ENCODE peak calls at places on chromosome 1, in four cellular contexts. W is Calu3; D is suprapubic skin; L is CD8-positive, alpha-beta T cell. R is an unnamed sample.
A peak's percentile ranks its signal among the peaks of the same experiment; 100 is the strongest.

GRCh38 chr1:239262538-239262937 is 123.8 kb upstream of the CHRM3 start:
- DNase-seq in W (no peak), D (no peak), L (no peak), R (no peak)

GRCh38 chr1:97160796-97161195 is 439.2 kb downstream of the PTBP2 start:
- DNase-seq in W (no peak), D (no peak), L (no peak), R (no peak)

GRCh38 chr1:225851810-225852209 is 30.4 kb downstream of the TMEM63A start:
- DNase-seq in W (no peak), D (no peak), L (no peak), R (no peak)

GRCh38 chr1:216793303-216793702 is 70.1 kb upstream of the ESRRG start:
- DNase-seq in W (no peak), D (no peak), L (no peak), R (no peak)

GRCh38 chr1:11712285-11712684 is 20.8 kb downstream of the DRAXIN start:
- DNase-seq in W (no peak), D (no peak), L (no peak), R (no peak)

GRCh38 chr1:19613075-19613748 is 30.9 kb upstream of the NBL1 start:
- DNase-seq in W (no peak), D (no peak), L (no peak), R (no peak)

GRCh38 chr1:154819628-154820590 is 50.2 kb downstream of the KCNN3 start:
- DNase-seq in W (peak; percentile 51), D (no peak), L (peak; percentile 13), R (no peak)

GRCh38 chr1:64769482-64769881 is 24.6 kb downstream of the RAVER2 start:
- DNase-seq in W (no peak), D (no peak), L (no peak), R (no peak)

GRCh38 chr1:82154231-82154630 is 353.5 kb downstream of the ADGRL2 start:
- DNase-seq in W (no peak), D (no peak), L (no peak), R (no peak)

GRCh38 chr1:3439346-3439745 is 15.1 kb upstream of the ARHGEF16 start:
- DNase-seq in W (no peak), D (no peak), L (no peak), R (no peak)

GRCh38 chr1:229199892-229200291 is 71.0 kb upstream of the RAB4A start:
- DNase-seq in W (peak; percentile 58), D (no peak), L (no peak), R (no peak)

GRCh38 chr1:64246294-64246917 is 43.0 kb downstream of the UBE2U start:
- DNase-seq in W (no peak), D (no peak), L (no peak), R (no peak)

GRCh38 chr1:43809097-43809673 is 101.8 kb downstream of the ST3GAL3 start:
- DNase-seq in W (no peak), D (no peak), L (no peak), R (no peak)

GRCh38 chr1:186244825-186245224 is 130.2 kb downstream of the TPR start:
- DNase-seq in W (no peak), D (no peak), L (no peak), R (no peak)

GRCh38 chr1:27227765-27228164 is 6.7 kb upstream of the WDTC1 start:
- DNase-seq in W (no peak), D (no peak), L (no peak), R (no peak)

GRCh38 chr1:153548722-153549695 is at the start of gene S100A3:
- DNase-seq in W (peak; percentile 61), D (no peak), L (no peak), R (no peak)

GRCh38 chr1:185318431-185319151 is 1.5 kb upstream of the IVNS1ABP start:
- DNase-seq in W (no peak), D (no peak), L (no peak), R (no peak)

GRCh38 chr1:203652718-203653461 is 26.3 kb downstream of the ATP2B4 start:
- DNase-seq in W (no peak), D (no peak), L (no peak), R (no peak)

GRCh38 chr1:53987880-53988279 is 30.1 kb downstream of the LDLRAD1 start:
- DNase-seq in W (no peak), D (no peak), L (no peak), R (no peak)

GRCh38 chr1:242784074-242784473 is 259.6 kb upstream of the PLD5 start:
- DNase-seq in W (no peak), D (no peak), L (no peak), R (no peak)

GRCh38 chr1:166377896-166378295 is 211.1 kb upstream of the FAM78B start:
- DNase-seq in W (no peak), D (no peak), L (no peak), R (no peak)

GRCh38 chr1:155003227-155003765 is 694 bp downstream of the ZBTB7B start:
- DNase-seq in W (no peak), D (no peak), L (no peak), R (no peak)

GRCh38 chr1:43822040-43822439 is 111.6 kb upstream of the ARTN start:
- DNase-seq in W (no peak), D (no peak), L (no peak), R (no peak)

GRCh38 chr1:67564193-67564592 is 120.8 kb upstream of the GADD45A start:
- DNase-seq in W (no peak), D (no peak), L (no peak), R (no peak)

GRCh38 chr1:160108888-160109662 is 6.5 kb upstream of the ATP1A2 start:
- DNase-seq in W (peak; percentile 47), D (no peak), L (no peak), R (peak; percentile 58)
- TF ChIP-seq CTCF in W (peak; percentile 57), D (no peak), L (peak; percentile 35), R (peak; percentile 69)

GRCh38 chr1:234658143-234658542 is 48.2 kb upstream of the IRF2BP2 start:
- DNase-seq in W (peak; percentile 49), D (no peak), L (no peak), R (no peak)

GRCh38 chr1:234656070-234656875 is 46.3 kb upstream of the IRF2BP2 start:
- DNase-seq in W (no peak), D (no peak), L (no peak), R (no peak)

GRCh38 chr1:234655328-234656069 is 45.5 kb upstream of the IRF2BP2 start:
- DNase-seq in W (no peak), D (no peak), L (no peak), R (no peak)

GRCh38 chr1:234659538-234659937 is 49.6 kb upstream of the IRF2BP2 start:
- DNase-seq in W (peak; percentile 71), D (no peak), L (no peak), R (peak; percentile 74)

DNA sequence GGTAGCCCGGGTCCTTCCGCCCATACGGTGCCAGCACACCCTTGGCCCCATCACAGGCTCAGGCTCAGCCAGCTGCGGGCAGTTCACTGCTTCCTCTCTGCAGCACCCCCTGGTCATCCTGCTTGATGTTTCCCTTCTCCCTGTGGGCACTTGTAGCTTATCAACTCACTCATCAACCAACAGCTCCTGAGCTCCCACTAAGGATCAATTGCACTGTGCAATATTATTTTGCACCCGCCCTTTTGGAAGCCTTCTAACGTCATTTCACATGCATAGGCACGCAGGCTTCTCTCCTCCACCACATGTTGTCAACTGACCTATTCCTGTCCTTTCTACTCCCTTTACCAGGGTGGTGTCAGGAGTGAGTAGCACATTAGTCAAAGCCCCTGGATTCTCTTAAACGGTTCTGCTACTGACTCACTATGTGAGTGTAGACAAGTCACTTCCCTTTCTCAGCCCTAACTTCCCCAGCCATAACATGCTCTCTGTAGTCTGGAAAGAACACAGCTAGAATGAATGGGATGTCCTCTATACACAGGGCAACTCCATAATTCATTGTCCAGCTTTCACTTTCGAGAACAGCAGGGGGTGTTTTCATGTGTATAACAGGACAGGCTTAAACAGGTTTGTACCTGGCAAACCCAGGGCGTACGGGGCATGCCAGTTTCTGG is 47.1 kb upstream of the IRF2BP2 start:
- DNase-seq in W (peak; percentile 51), D (no peak), L (no peak), R (peak; percentile 93)
- TF ChIP-seq CTCF in W (peak; percentile 7), D (no peak), L (no peak), R (no peak)

GRCh38 chr1:201229095-201229494 is 38.5 kb downstream of the IGFN1 start:
- DNase-seq in W (no peak), D (peak; percentile 69), L (peak; percentile 2), R (no peak)

GRCh38 chr1:201228011-201228983 is 37.7 kb downstream of the IGFN1 start:
- DNase-seq in W (no peak), D (no peak), L (peak; percentile 5), R (peak; percentile 27)

GRCh38 chr1:201230676-201231075 is 40.1 kb downstream of the IGFN1 start:
- DNase-seq in W (no peak), D (no peak), L (peak; percentile 6), R (no peak)

GRCh38 chr1:201226859-201227488 is 36.4 kb downstream of the IGFN1 start:
- DNase-seq in W (no peak), D (peak; percentile 74), L (no peak), R (peak; percentile 25)

DNA sequence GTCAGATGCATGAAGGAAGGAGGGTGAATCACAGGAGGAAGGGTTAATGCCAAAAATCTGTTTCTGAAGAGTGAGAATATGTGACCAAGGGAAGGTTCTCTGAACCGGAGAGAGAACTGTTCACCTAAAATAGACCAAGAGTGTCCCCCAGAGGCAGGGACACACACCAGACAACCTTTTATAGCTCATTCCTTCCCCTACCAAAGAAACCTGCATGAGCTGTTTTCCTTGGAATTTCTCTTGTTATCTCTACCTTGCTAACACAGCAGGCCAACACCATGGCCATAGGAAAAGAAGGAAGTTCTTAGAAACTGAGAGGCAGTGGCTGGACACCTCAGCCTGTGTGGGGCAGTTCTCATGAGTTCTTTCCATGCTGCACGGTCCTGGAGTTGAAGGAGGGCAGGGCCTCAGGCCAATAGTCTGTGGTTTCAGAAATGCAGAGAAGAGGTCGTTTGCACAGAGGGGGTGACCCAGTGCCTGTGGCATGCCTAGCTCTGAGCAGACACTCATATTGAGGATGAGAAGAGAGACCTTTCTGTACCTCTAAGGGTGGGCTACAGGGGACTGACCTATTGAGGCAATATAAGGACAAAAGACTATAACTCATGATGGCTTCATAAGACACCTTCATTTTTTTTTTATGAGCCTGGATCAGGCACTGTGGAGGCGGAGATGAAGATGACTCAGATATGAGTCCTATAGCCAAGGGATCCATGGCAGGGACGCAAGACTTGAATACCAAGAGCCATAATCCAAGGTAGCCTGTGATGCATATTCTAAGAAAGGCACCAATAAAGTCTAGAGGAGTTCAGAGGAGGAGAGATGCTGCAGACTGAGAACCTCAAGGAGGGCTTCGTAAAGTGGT is 39.4 kb downstream of the IGFN1 start:
- DNase-seq in W (no peak), D (no peak), L (no peak), R (no peak)
- TF ChIP-seq CTCF in W (no peak), D (no peak), L (no peak), R (no peak)

GRCh38 chr1:36514501-36514900 is 31.8 kb upstream of the CSF3R start:
- DNase-seq in W (no peak), D (no peak), L (no peak), R (peak; percentile 38)
- TF ChIP-seq CTCF in W (no peak), D (no peak), L (no peak), R (no peak)

GRCh38 chr1:182198006-182198605 is 136.6 kb upstream of the ZNF648 start:
- DNase-seq in W (peak; percentile 16), D (no peak), L (no peak), R (no peak)
- TF ChIP-seq CTCF in W (no peak), D (no peak), L (no peak), R (peak; percentile 67)

R was measured in CD14-positive monocyte.